ENCODE peak calls at places on chromosomes 13 and 19, in seven cellular contexts. J is Peyer's patch, N is uterus, O is A549, E is ascending aorta, C is psoas muscle, H is body of pancreas. B is an unnamed sample.
A peak's percentile ranks its signal among the peaks of the same experiment; 100 is the strongest.

GRCh38 chr13:77544365-77544764 is 8.9 kb downstream of the SCEL start:
- DNase-seq in J (no peak), N (peak; percentile 42), O (no peak), E (no peak), C (peak; percentile 58), H (peak; percentile 65), B (no peak)

GRCh38 chr19:33124207-33125098 is 7.5 kb upstream of the WDR88 start:
- DNase-seq in J (no peak), N (no peak), O (no peak), E (no peak), C (no peak), H (no peak), B (no peak)

GRCh38 chr19:16015805-16016173 is 60.5 kb upstream of the TPM4 start:
- DNase-seq in J (no peak), N (no peak), O (no peak), E (no peak), C (no peak), H (no peak), B (no peak)

GRCh38 chr19:21117041-21117907 is 24.6 kb upstream of the ZNF431 start:
- DNase-seq in J (no peak), N (no peak), O (no peak), E (no peak), C (no peak), H (no peak), B (no peak)

GRCh38 chr13:29524641-29525040 is 70.8 kb downstream of the SLC7A1 start:
- DNase-seq in J (no peak), N (no peak), O (no peak), E (no peak), C (no peak), H (no peak), B (no peak)

GRCh38 chr13:29978211-29978610 is 127.8 kb upstream of the UBL3 start:
- DNase-seq in J (no peak), N (no peak), O (no peak), E (no peak), C (no peak), H (no peak), B (no peak)

GRCh38 chr19:11191934-11192333 is 5.4 kb downstream of the KANK2 start:
- DNase-seq in J (no peak), N (no peak), O (no peak), E (no peak), C (no peak), H (no peak), B (no peak)

GRCh38 chr13:24747248-24748151 is 16.5 kb upstream of the RNF17 start:
- DNase-seq in J (no peak), N (no peak), O (no peak), E (no peak), C (no peak), H (no peak), B (no peak)

GRCh38 chr19:4388171-4389063 is 11.9 kb downstream of the SH3GL1 start:
- DNase-seq in J (no peak), N (no peak), O (no peak), E (no peak), C (peak; percentile 61), H (no peak), B (no peak)

GRCh38 chr19:4360081-4360569 is 16.8 kb downstream of the MPND start:
- DNase-seq in J (no peak), N (no peak), O (no peak), E (no peak), C (no peak), H (no peak), B (no peak)

GRCh38 chr13:40656358-40656757 is 10.1 kb downstream of the FOXO1 start:
- DNase-seq in J (no peak), N (no peak), O (no peak), E (no peak), C (no peak), H (no peak), B (no peak)

GRCh38 chr19:12868540-12869112 is 12.6 kb downstream of the DNASE2 start:
- DNase-seq in J (no peak), N (no peak), O (no peak), E (no peak), C (no peak), H (no peak), B (no peak)

GRCh38 chr19:13208131-13208963 is 58.1 kb downstream of the IER2 start:
- DNase-seq in J (no peak), N (peak; percentile 79), O (no peak), E (no peak), C (peak; percentile 28), H (peak; percentile 24), B (no peak)

GRCh38 chr19:19460761-19461265 is 54.5 kb downstream of the TSSK6 start:
- DNase-seq in J (no peak), N (no peak), O (no peak), E (peak; percentile 47), C (peak; percentile 71), H (peak; percentile 57), B (no peak)

GRCh38 chr19:31263317-31263716 is 85.9 kb downstream of the TSHZ3 start:
- DNase-seq in J (no peak), N (peak; percentile 28), O (no peak), E (no peak), C (no peak), H (no peak), B (no peak)

GRCh38 chr13:111027481-111028439 is 87.3 kb upstream of the ARHGEF7 start:
- DNase-seq in J (no peak), N (no peak), O (no peak), E (no peak), C (no peak), H (no peak), B (no peak)

GRCh38 chr13:111033172-111034133 is 81.7 kb upstream of the ARHGEF7 start:
- DNase-seq in J (no peak), N (no peak), O (no peak), E (no peak), C (no peak), H (no peak), B (no peak)

GRCh38 chr13:111034811-111035210 is 80.3 kb upstream of the ARHGEF7 start:
- DNase-seq in J (no peak), N (no peak), O (no peak), E (no peak), C (no peak), H (no peak), B (no peak)

GRCh38 chr13:111029957-111030609 is 85.0 kb upstream of the ARHGEF7 start:
- DNase-seq in J (no peak), N (no peak), O (no peak), E (no peak), C (no peak), H (no peak), B (no peak)

GRCh38 chr13:111031531-111031961 is 83.6 kb upstream of the ARHGEF7 start:
- DNase-seq in J (no peak), N (no peak), O (no peak), E (no peak), C (peak; percentile 72), H (no peak), B (no peak)
- H3K27ac ChIP-seq in J (no peak overlapping the region), N (no peak overlapping the region), O (no peak overlapping the region), E (no peak overlapping the region), C (peak overlapping the region; percentile 83), H (no peak overlapping the region), B (no peak overlapping the region)

DNA sequence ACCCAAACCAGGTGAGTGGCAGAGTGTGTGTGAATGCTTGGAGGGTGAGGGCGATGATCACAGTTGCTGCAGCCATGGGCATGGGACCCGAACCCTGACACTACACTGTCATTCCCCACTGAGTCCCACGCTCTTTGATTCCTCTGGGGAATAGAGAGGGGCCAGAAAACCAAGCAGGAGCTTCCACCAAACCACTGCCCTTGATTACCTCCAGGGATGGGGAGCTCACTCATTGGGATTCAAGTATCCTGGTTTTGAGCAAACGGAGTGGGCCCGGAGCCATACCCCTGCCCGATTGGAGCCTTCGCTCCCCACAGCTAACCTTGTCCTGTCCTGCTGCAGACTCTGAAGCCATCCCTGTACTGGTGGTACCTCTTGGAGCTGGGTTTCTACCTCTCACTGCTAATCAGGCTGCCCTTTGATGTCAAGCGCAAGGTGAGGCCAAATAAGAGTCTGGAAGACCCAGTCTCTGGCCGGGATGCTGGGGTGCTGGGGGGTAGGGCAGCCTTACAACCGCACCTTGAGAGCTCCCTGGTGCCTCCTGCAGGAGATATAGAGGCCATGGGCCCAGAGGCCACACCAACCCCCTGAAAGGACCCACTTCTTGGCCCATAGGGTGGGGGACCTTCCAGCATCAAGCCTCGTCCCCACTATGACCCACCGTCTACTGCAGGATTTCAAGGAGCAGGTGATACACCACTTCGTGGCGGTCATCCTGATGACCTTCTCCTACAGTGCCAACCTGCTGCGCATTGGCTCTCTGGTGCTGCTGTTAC is 47.3 kb downstream of the CERS4 start:
- DNase-seq in J (no peak), N (no peak), O (no peak), E (no peak), C (no peak), H (no peak), B (no peak)
- TF ChIP-seq CTCF in J (no peak), N (no peak), O (no peak), E (no peak), C (no peak), H (no peak), B (no peak)

DNA sequence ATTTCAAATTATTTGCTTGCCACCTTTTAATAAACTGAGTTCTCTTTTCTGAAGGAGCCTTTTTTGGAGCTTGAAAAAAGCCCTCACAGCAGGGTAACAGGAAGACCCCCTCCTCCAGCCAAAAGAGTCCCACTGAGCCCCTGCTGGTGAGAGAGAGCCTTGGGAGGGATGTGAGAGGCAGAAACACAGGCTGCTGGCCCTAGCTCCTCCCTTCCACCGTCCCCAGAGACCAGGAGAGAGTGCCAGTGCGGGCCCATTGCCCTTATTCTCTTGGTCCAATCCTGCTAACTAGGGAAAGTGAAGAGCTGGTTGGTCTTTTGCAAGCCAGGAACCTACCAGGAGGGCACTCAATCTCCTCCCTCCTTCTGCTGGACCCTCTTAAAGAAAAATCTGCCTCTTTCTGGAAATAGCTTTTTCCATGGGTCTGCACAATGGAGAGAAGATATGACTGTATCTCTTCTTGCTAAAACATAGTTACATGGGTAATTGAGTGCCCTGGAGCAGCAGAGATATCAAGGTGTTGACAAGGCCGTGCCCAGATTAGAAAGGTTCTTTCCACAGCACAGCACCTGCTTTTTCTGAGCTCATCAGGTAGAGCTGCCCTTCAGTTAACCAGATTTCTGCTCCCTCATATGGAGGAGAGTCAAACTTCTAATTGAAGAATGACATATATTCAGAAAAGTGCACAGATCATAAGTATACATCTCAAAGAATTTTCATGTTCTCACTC is 113.9 kb downstream of the LRCH1 start:
- DNase-seq in J (no peak), N (no peak), O (no peak), E (no peak), C (no peak), H (no peak), B (no peak)
- H3K4me3 ChIP-seq in J (no peak overlapping the region), N (no peak overlapping the region), O (no peak overlapping the region), E (no peak overlapping the region), C (no peak overlapping the region), H (no peak overlapping the region), B (peak overlapping the region; percentile 27)

DNA sequence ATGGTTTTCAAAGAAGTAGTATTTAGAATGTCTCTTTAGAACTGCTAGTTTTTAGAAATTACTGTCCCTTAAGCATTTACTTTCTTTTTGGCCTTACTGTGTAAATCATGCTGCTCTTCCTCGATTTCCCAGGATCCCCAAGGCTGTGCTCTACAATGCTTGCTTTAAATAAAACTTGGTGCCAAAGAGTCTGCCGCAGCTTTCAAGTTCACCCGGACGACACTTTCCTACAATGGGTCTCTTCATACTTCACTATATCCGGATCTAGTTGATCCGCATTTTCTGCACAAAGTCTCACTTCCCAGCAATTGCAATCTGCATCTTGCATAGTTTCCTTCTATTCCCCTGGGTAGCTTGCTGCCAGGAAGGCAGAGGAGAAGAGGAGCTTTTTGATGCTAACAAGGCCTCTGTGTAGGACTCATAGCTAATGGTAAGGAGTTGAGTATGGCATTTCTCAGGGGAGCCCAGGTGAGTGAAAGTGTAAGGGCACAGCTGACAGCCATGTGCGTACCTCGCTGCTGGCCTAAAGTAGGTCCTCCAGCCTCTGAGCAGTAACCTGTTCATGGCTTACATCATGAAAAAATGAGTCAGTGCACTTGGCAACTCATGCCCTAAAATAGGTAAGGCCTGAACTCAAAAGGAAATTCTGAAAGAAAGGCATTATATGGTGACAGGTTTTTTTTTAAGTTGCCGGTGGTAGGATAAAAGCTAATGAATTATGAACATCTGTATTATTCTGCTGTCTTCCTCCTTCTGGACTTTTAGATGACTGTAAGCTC is 101.6 kb downstream of the ENOX1 start:
- DNase-seq in J (no peak), N (no peak), O (no peak), E (no peak), C (no peak), H (no peak), B (no peak)
- H3K27ac ChIP-seq in J (no peak overlapping the region), N (no peak overlapping the region), O (no peak overlapping the region), E (no peak overlapping the region), C (no peak overlapping the region), H (no peak overlapping the region), B (no peak overlapping the region)